ENCODE peak calls at places on chromosome 5, in eight cellular contexts. One of them, this sample, is unnamed.

GRCh38 chr5:72439192-72439591 is 68.0 kb downstream of the ZNF366 start:
- DNase-seq in kidney: no peak
- DNase-seq in neuronal stem cell: no peak
- DNase-seq in GM23248: no peak
- DNase-seq in H9: no peak
- DNase-seq in adipocyte: no peak
- DNase-seq in H1: no peak
- DNase-seq in SK-N-SH: no peak
- DNase-seq in this sample: no peak

GRCh38 chr5:173094012-173094661 is 38.0 kb downstream of the CREBRF start:
- DNase-seq in neuronal stem cell: no peak
- DNase-seq in adipocyte: peak
- DNase-seq in kidney: no peak
- DNase-seq in H9: no peak
- DNase-seq in H1: no peak
- DNase-seq in SK-N-SH: no peak
- DNase-seq in GM23248: peak
- DNase-seq in this sample: no peak

GRCh38 chr5:179820483-179821297 is at the start of gene SQSTM1:
- DNase-seq in neuronal stem cell: peak
- DNase-seq in kidney: peak
- DNase-seq in adipocyte: peak
- DNase-seq in SK-N-SH: peak
- DNase-seq in H1: no peak
- DNase-seq in GM23248: peak
- DNase-seq in H9: peak
- DNase-seq in this sample: peak

GRCh38 chr5:91018185-91018584 is 364.9 kb downstream of the ARRDC3 start:
- DNase-seq in neuronal stem cell: no peak
- DNase-seq in H1: no peak
- DNase-seq in kidney: no peak
- DNase-seq in adipocyte: peak
- DNase-seq in H9: no peak
- DNase-seq in GM23248: no peak
- DNase-seq in SK-N-SH: no peak
- DNase-seq in this sample: no peak

GRCh38 chr5:110354896-110355295 is 371.6 kb downstream of the TMEM232 start:
- DNase-seq in adipocyte: no peak
- DNase-seq in kidney: no peak
- DNase-seq in H9: no peak
- DNase-seq in SK-N-SH: no peak
- DNase-seq in neuronal stem cell: no peak
- DNase-seq in H1: no peak
- DNase-seq in GM23248: no peak
- DNase-seq in this sample: no peak

GRCh38 chr5:31232273-31232888 is 38.9 kb downstream of the CDH6 start:
- DNase-seq in adipocyte: peak
- DNase-seq in kidney: no peak
- DNase-seq in H1: peak
- DNase-seq in H9: peak
- DNase-seq in neuronal stem cell: peak
- DNase-seq in GM23248: peak
- DNase-seq in SK-N-SH: peak
- DNase-seq in this sample: peak

GRCh38 chr5:73201547-73202513 is 28.8 kb downstream of the TMEM174 start:
- DNase-seq in adipocyte: peak
- DNase-seq in kidney: peak
- DNase-seq in H1: peak
- DNase-seq in H9: peak
- DNase-seq in GM23248: peak
- DNase-seq in SK-N-SH: peak
- DNase-seq in neuronal stem cell: peak
- DNase-seq in this sample: peak

GRCh38 chr5:43192558-43193170 is 639 bp downstream of the NIM1K start:
- DNase-seq in H9: no peak
- DNase-seq in kidney: peak
- DNase-seq in neuronal stem cell: no peak
- DNase-seq in adipocyte: peak
- DNase-seq in GM23248: peak
- DNase-seq in SK-N-SH: peak
- DNase-seq in H1: no peak
- DNase-seq in this sample: peak

GRCh38 chr5:72185717-72186388 is 78.6 kb downstream of the MAP1B start:
- DNase-seq in GM23248: peak
- DNase-seq in adipocyte: no peak
- DNase-seq in SK-N-SH: no peak
- DNase-seq in neuronal stem cell: no peak
- DNase-seq in H1: no peak
- DNase-seq in kidney: no peak
- DNase-seq in H9: no peak
- DNase-seq in this sample: no peak

GRCh38 chr5:108507631-108508030 is 125.7 kb upstream of the FBXL17 start:
- DNase-seq in neuronal stem cell: no peak
- DNase-seq in kidney: no peak
- DNase-seq in H9: no peak
- DNase-seq in adipocyte: no peak
- DNase-seq in GM23248: no peak
- DNase-seq in SK-N-SH: no peak
- DNase-seq in H1: no peak
- DNase-seq in this sample: no peak

GRCh38 chr5:42951847-42952411 is 88.2 kb downstream of the ANXA2R start:
- DNase-seq in SK-N-SH: peak
- DNase-seq in H9: no peak
- DNase-seq in GM23248: peak
- DNase-seq in kidney: no peak
- DNase-seq in H1: no peak
- DNase-seq in adipocyte: no peak
- DNase-seq in neuronal stem cell: no peak
- DNase-seq in this sample: no peak

GRCh38 chr5:159820692-159821091 is 95.6 kb upstream of the ADRA1B start:
- DNase-seq in GM23248: no peak
- DNase-seq in adipocyte: no peak
- DNase-seq in neuronal stem cell: no peak
- DNase-seq in H9: no peak
- DNase-seq in kidney: no peak
- DNase-seq in SK-N-SH: no peak
- DNase-seq in H1: no peak
- DNase-seq in this sample: no peak

GRCh38 chr5:159814810-159815585 is 101.3 kb upstream of the ADRA1B start:
- DNase-seq in SK-N-SH: no peak
- DNase-seq in GM23248: peak
- DNase-seq in kidney: no peak
- DNase-seq in H1: no peak
- DNase-seq in adipocyte: peak
- DNase-seq in H9: no peak
- DNase-seq in neuronal stem cell: no peak
- DNase-seq in this sample: no peak

GRCh38 chr5:159814222-159814621 is 102.1 kb upstream of the ADRA1B start:
- DNase-seq in H9: no peak
- DNase-seq in kidney: no peak
- DNase-seq in GM23248: no peak
- DNase-seq in SK-N-SH: no peak
- DNase-seq in H1: no peak
- DNase-seq in neuronal stem cell: no peak
- DNase-seq in adipocyte: no peak
- DNase-seq in this sample: no peak

GRCh38 chr5:159819671-159820411 is 96.4 kb upstream of the ADRA1B start:
- DNase-seq in GM23248: peak
- DNase-seq in adipocyte: peak
- DNase-seq in SK-N-SH: no peak
- DNase-seq in H1: no peak
- DNase-seq in kidney: peak
- DNase-seq in H9: no peak
- DNase-seq in neuronal stem cell: no peak
- DNase-seq in this sample: no peak

GRCh38 chr5:159817262-159818029 is 98.8 kb upstream of the ADRA1B start:
- DNase-seq in GM23248: peak
- DNase-seq in neuronal stem cell: no peak
- DNase-seq in kidney: no peak
- DNase-seq in adipocyte: no peak
- DNase-seq in SK-N-SH: no peak
- DNase-seq in H9: no peak
- DNase-seq in H1: no peak
- DNase-seq in this sample: no peak
- H3K9ac ChIP-seq in GM23248: no peak
- H3K9ac ChIP-seq in neuronal stem cell: no peak
- H3K9ac ChIP-seq in kidney: no peak
- H3K9ac ChIP-seq in adipocyte: no peak
- H3K9ac ChIP-seq in SK-N-SH: no peak
- H3K9ac ChIP-seq in H9: no peak
- H3K9ac ChIP-seq in H1: no peak
- H3K9ac ChIP-seq in this sample: no peak

DNA sequence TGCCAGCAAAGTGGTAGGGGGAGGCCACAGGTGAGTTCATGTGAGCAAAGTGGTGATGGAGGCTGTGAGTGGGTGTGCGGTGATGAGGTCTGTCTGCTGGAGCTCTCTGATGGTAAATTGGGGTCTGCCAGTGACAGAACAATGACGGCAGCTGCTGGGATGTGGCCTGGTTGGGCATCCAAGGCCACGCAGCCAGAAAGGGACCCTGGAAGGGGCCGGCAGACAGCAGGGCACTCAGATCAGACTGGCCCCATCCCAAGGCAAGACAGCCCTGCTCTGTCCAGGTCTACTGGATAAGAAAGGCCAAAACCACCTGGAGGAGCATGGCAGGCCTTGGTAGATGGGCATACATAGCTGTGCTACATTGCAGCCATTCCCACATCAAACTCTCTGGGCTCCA is 412.9 kb upstream of the RGMB start:
- DNase-seq in GM23248: no peak
- DNase-seq in H9: no peak
- DNase-seq in neuronal stem cell: no peak
- DNase-seq in H1: no peak
- DNase-seq in SK-N-SH: no peak
- DNase-seq in adipocyte: no peak
- DNase-seq in kidney: peak
- DNase-seq in this sample: no peak
- H3K9ac ChIP-seq in GM23248: no peak
- H3K9ac ChIP-seq in H9: no peak
- H3K9ac ChIP-seq in neuronal stem cell: peak
- H3K9ac ChIP-seq in H1: no peak
- H3K9ac ChIP-seq in SK-N-SH: no peak
- H3K9ac ChIP-seq in adipocyte: no peak
- H3K9ac ChIP-seq in kidney: no peak
- H3K9ac ChIP-seq in this sample: no peak

DNA sequence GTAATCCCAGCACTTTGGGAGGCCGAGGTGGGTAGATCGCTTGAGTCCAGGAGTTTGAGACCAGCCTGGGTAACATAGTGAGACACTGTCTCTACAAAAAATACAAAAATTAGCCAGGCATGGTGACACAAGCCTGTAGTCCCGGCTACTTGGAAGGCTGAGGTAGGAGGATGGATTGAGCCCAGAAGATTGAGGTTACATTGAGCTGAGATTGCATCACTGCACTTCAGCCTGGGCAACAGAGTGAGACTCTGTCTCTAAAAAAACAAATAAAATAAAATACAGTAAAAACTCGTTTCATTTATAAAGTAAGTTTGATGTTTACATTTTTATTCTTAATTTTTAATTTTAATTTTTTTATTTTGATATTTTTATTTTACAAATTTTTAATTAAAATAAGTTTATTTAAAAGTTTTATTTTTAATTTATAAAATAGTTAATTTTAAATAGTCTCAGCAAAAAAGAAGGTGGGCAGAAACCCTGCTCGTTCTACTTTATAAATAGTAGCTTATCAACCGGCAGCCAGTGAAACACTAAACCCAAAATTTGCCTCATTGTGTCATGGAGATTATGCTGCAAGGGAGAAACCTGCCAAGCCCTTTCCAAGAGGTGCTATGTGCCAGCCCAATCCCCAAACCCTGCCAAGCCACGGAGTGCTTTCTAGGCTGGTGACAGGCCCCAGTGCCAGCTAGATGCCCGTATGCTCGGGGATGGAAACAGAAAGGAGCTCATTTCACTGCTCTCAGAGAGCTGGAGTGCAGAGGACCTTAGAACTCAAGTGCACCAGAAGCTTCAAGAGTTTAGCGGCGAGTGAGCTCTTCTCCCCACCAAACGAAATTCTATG is 38.9 kb downstream of the SERINC5 start:
- DNase-seq in GM23248: peak
- DNase-seq in H9: no peak
- DNase-seq in H1: no peak
- DNase-seq in adipocyte: no peak
- DNase-seq in kidney: no peak
- DNase-seq in SK-N-SH: no peak
- DNase-seq in neuronal stem cell: no peak
- DNase-seq in this sample: peak
- H3K9ac ChIP-seq in GM23248: no peak
- H3K9ac ChIP-seq in H9: no peak
- H3K9ac ChIP-seq in H1: no peak
- H3K9ac ChIP-seq in adipocyte: no peak
- H3K9ac ChIP-seq in kidney: no peak
- H3K9ac ChIP-seq in SK-N-SH: no peak
- H3K9ac ChIP-seq in neuronal stem cell: no peak
- H3K9ac ChIP-seq in this sample: no peak

GRCh38 chr5:24786108-24786507 is 141.3 kb upstream of the CDH10 start:
- DNase-seq in H1: no peak
- DNase-seq in SK-N-SH: no peak
- DNase-seq in adipocyte: no peak
- DNase-seq in GM23248: no peak
- DNase-seq in neuronal stem cell: no peak
- DNase-seq in H9: no peak
- DNase-seq in kidney: no peak
- DNase-seq in this sample: no peak

GRCh38 chr5:24788829-24789509 is 144.2 kb upstream of the CDH10 start:
- DNase-seq in GM23248: peak
- DNase-seq in H9: no peak
- DNase-seq in SK-N-SH: no peak
- DNase-seq in kidney: no peak
- DNase-seq in H1: no peak
- DNase-seq in neuronal stem cell: no peak
- DNase-seq in adipocyte: peak
- DNase-seq in this sample: no peak

GRCh38 chr5:24791326-24791725 is 146.5 kb upstream of the CDH10 start:
- DNase-seq in H9: no peak
- DNase-seq in SK-N-SH: no peak
- DNase-seq in GM23248: no peak
- DNase-seq in kidney: no peak
- DNase-seq in adipocyte: no peak
- DNase-seq in neuronal stem cell: no peak
- DNase-seq in H1: no peak
- DNase-seq in this sample: no peak

DNA sequence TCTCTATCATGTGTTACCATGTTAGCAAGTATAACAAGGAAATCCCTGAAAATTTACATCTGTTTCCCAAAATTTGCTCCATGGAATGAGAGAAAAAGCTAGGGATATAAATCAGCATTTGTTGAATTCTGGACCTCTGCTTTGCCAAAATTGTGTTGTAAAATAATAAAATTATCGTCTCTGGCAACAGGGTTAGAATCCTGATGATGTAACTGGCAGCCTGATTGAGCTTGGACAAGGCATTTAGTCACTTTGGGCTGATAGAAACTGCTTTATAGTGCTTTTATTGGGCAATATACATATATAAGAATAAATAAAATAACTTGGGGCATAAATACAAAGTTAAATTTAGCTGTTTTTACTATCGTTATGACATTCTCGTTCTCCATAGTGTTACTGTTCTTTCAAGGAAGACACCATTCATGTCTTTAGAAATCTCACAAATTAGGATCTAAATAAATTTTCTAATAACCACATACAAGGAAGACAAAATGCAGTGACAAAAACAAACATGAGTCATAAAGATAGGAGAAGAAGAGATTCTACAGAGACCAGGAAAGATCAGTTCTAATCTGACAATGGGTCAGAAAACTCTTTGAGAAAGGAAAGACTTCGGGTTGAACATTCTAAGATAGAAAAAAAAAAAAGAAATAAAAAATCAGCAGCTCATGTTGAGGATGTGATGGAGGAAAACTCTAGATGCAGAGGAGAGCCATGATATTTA is 145.0 kb upstream of the CDH10 start:
- DNase-seq in adipocyte: peak
- DNase-seq in H9: no peak
- DNase-seq in SK-N-SH: no peak
- DNase-seq in neuronal stem cell: no peak
- DNase-seq in H1: no peak
- DNase-seq in GM23248: peak
- DNase-seq in kidney: no peak
- DNase-seq in this sample: no peak
- H3K9ac ChIP-seq in adipocyte: peak
- H3K9ac ChIP-seq in H9: no peak
- H3K9ac ChIP-seq in SK-N-SH: peak
- H3K9ac ChIP-seq in neuronal stem cell: no peak
- H3K9ac ChIP-seq in H1: no peak
- H3K9ac ChIP-seq in GM23248: peak
- H3K9ac ChIP-seq in kidney: no peak
- H3K9ac ChIP-seq in this sample: no peak